ENCODE peak calls at places on chromosome 21, in five cellular contexts. One of them, this sample, is unnamed.

GRCh38 chr21:40680311-40680710 is 166.6 kb downstream of the DSCAM start:
- DNase-seq in GM23338: no peak
- DNase-seq in psoas muscle: no peak
- DNase-seq in body of pancreas: no peak
- DNase-seq in uterus: no peak
- DNase-seq in this sample: no peak

GRCh38 chr21:16978309-16978895 is 534.4 kb upstream of the CXADR start:
- DNase-seq in GM23338: no peak
- DNase-seq in psoas muscle: peak; percentile 24
- DNase-seq in body of pancreas: no peak
- DNase-seq in uterus: no peak
- DNase-seq in this sample: no peak

GRCh38 chr21:43871487-43871886 is 6.5 kb downstream of the AGPAT3 start:
- DNase-seq in GM23338: no peak
- DNase-seq in psoas muscle: no peak
- DNase-seq in body of pancreas: no peak
- DNase-seq in uterus: no peak
- DNase-seq in this sample: no peak

GRCh38 chr21:43886565-43886964 is 21.5 kb downstream of the AGPAT3 start:
- DNase-seq in GM23338: no peak
- DNase-seq in psoas muscle: no peak
- DNase-seq in body of pancreas: no peak
- DNase-seq in uterus: no peak
- DNase-seq in this sample: no peak

GRCh38 chr21:30831194-30831765 is 1.7 kb upstream of the KRTAP7-1 start:
- DNase-seq in GM23338: peak; percentile 85
- DNase-seq in psoas muscle: no peak
- DNase-seq in body of pancreas: peak; percentile 8
- DNase-seq in uterus: no peak
- DNase-seq in this sample: peak; percentile 71

GRCh38 chr21:39175154-39175553 is 8.1 kb downstream of the PSMG1 start:
- DNase-seq in GM23338: peak; percentile 34
- DNase-seq in psoas muscle: no peak
- DNase-seq in body of pancreas: no peak
- DNase-seq in uterus: no peak
- DNase-seq in this sample: no peak

GRCh38 chr21:33396966-33397365 is 6.2 kb upstream of the IFNGR2 start:
- DNase-seq in GM23338: no peak
- DNase-seq in psoas muscle: no peak
- DNase-seq in body of pancreas: no peak
- DNase-seq in uterus: no peak
- DNase-seq in this sample: no peak

GRCh38 chr21:14722841-14723483 is 176.8 kb upstream of the SAMSN1 start:
- DNase-seq in GM23338: peak; percentile 16
- DNase-seq in psoas muscle: no peak
- DNase-seq in body of pancreas: no peak
- DNase-seq in uterus: no peak
- DNase-seq in this sample: no peak

GRCh38 chr21:28761709-28762356 is 230.8 kb downstream of the LTN1 start:
- DNase-seq in GM23338: no peak
- DNase-seq in psoas muscle: no peak
- DNase-seq in body of pancreas: no peak
- DNase-seq in uterus: no peak
- DNase-seq in this sample: no peak

GRCh38 chr21:43302769-43303168 is 124.2 kb downstream of the SIK1 start:
- DNase-seq in GM23338: no peak
- DNase-seq in psoas muscle: peak; percentile 39
- DNase-seq in body of pancreas: no peak
- DNase-seq in uterus: no peak
- DNase-seq in this sample: no peak

GRCh38 chr21:9837946-9838801 is 683.2 kb upstream of the TPTE start:
- DNase-seq in GM23338: no peak
- DNase-seq in psoas muscle: peak; percentile 53
- DNase-seq in body of pancreas: no peak
- DNase-seq in uterus: no peak
- DNase-seq in this sample: peak; percentile 71

GRCh38 chr21:32476661-32477423 is 64.3 kb downstream of the EVA1C start:
- DNase-seq in GM23338: no peak
- DNase-seq in psoas muscle: no peak
- DNase-seq in body of pancreas: no peak
- DNase-seq in uterus: no peak
- DNase-seq in this sample: no peak

GRCh38 chr21:15309022-15309590 is 244.3 kb upstream of the NRIP1 start:
- DNase-seq in GM23338: no peak
- DNase-seq in psoas muscle: no peak
- DNase-seq in body of pancreas: no peak
- DNase-seq in uterus: no peak
- DNase-seq in this sample: no peak

GRCh38 chr21:16587671-16588379 is 858.0 kb downstream of the USP25 start:
- DNase-seq in GM23338: peak; percentile 20
- DNase-seq in psoas muscle: no peak
- DNase-seq in body of pancreas: peak; percentile 3
- DNase-seq in uterus: peak; percentile 73
- DNase-seq in this sample: no peak

GRCh38 chr21:32338209-32338921 is 39.7 kb downstream of the MRAP start:
- DNase-seq in GM23338: no peak
- DNase-seq in psoas muscle: no peak
- DNase-seq in body of pancreas: no peak
- DNase-seq in uterus: no peak
- DNase-seq in this sample: no peak

GRCh38 chr21:17658931-17659330 is 46.2 kb upstream of the BTG3 start:
- DNase-seq in GM23338: no peak
- DNase-seq in psoas muscle: no peak
- DNase-seq in body of pancreas: no peak
- DNase-seq in uterus: no peak
- DNase-seq in this sample: peak; percentile 29

GRCh38 chr21:46048926-46049889 is 48.7 kb upstream of the COL6A2 start:
- DNase-seq in GM23338: peak; percentile 46
- DNase-seq in psoas muscle: peak; percentile 95
- DNase-seq in body of pancreas: peak; percentile 70
- DNase-seq in uterus: peak; percentile 98
- DNase-seq in this sample: peak; percentile 88

GRCh38 chr21:43877936-43878575 is 13.0 kb downstream of the AGPAT3 start:
- DNase-seq in GM23338: no peak
- DNase-seq in psoas muscle: no peak
- DNase-seq in body of pancreas: no peak
- DNase-seq in uterus: no peak
- DNase-seq in this sample: no peak

GRCh38 chr21:29299906-29300546 is 1.3 kb downstream of the BACH1 start:
- DNase-seq in GM23338: peak; percentile 74
- DNase-seq in psoas muscle: peak; percentile 67
- DNase-seq in body of pancreas: peak; percentile 73
- DNase-seq in uterus: peak; percentile 31
- DNase-seq in this sample: peak; percentile 49

GRCh38 chr21:33261635-33262034 is 4.5 kb upstream of the IL10RB start:
- DNase-seq in GM23338: no peak
- DNase-seq in psoas muscle: no peak
- DNase-seq in body of pancreas: peak; percentile 64
- DNase-seq in uterus: no peak
- DNase-seq in this sample: peak; percentile 34

DNA sequence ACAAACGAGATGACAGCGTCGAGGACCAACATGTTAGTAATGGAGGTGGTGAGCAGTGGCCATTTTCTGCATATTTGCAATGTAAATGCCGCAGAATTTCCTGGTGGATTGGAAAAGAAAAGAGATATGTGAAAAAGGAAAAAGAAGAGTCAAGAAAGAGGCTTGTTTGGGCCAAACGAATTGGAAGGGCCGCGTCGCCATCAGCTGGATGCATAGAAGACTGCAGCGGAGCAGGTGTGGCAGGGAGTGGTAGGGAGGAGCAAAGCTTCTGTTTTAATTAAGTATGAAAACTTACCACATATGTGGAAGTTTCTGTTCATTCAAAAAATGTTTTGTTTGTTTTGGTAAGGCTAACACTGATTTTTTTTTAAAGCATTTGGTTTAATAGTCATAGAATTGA is 690.7 kb downstream of the NCAM2 start:
- DNase-seq in GM23338: peak; percentile 80
- DNase-seq in psoas muscle: peak; percentile 35
- DNase-seq in body of pancreas: no peak
- DNase-seq in uterus: no peak
- DNase-seq in this sample: peak; percentile 44
- TF ChIP-seq CTCF in GM23338: peak; percentile 74
- TF ChIP-seq CTCF in psoas muscle: peak; percentile 4
- TF ChIP-seq CTCF in body of pancreas: no peak
- TF ChIP-seq CTCF in uterus: no peak
- TF ChIP-seq CTCF in this sample: no peak

DNA sequence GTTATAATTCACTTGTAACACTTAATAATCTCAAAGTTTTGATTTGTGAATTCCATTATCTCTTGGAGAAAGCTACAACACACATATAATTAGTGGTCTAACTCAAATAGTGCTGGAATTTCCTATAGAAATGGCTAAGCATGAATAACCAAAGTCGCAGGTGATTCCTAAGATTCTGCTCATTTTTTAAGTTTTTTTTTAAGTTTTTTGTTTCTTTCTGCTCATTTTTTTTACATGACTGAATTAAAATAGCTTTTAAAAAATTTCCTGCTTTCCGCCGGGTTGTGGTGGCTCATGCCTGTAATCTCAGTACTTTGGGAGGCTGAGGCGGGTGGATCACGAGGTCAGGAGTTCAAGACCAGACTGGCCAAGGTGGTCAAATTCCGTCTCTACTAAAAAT is 90.4 kb downstream of the APP start:
- DNase-seq in GM23338: no peak
- DNase-seq in psoas muscle: no peak
- DNase-seq in body of pancreas: no peak
- DNase-seq in uterus: no peak
- DNase-seq in this sample: no peak
- H3K4me1 ChIP-seq in GM23338: peaks cover 69% of the 10 kb centered on the region
- H3K4me1 ChIP-seq in psoas muscle: no peaks in the 10 kb centered on the region
- H3K4me1 ChIP-seq in body of pancreas: no peaks in the 10 kb centered on the region
- H3K4me1 ChIP-seq in uterus: no peaks in the 10 kb centered on the region
- H3K4me1 ChIP-seq in this sample: no peaks in the 10 kb centered on the region

GRCh38 chr21:37527716-37528115 is 161.1 kb downstream of the DYRK1A start:
- DNase-seq in GM23338: no peak
- DNase-seq in psoas muscle: no peak
- DNase-seq in body of pancreas: no peak
- DNase-seq in uterus: no peak
- DNase-seq in this sample: no peak

GRCh38 chr21:37529649-37530048 is 163.1 kb downstream of the DYRK1A start:
- DNase-seq in GM23338: no peak
- DNase-seq in psoas muscle: no peak
- DNase-seq in body of pancreas: no peak
- DNase-seq in uterus: no peak
- DNase-seq in this sample: no peak

GRCh38 chr21:37527103-37527502 is 160.5 kb downstream of the DYRK1A start:
- DNase-seq in GM23338: no peak
- DNase-seq in psoas muscle: no peak
- DNase-seq in body of pancreas: no peak
- DNase-seq in uterus: no peak
- DNase-seq in this sample: no peak

GRCh38 chr21:37525810-37526209 is 159.2 kb downstream of the DYRK1A start:
- DNase-seq in GM23338: no peak
- DNase-seq in psoas muscle: no peak
- DNase-seq in body of pancreas: no peak
- DNase-seq in uterus: no peak
- DNase-seq in this sample: no peak

GRCh38 chr21:37528150-37528937 is 161.8 kb downstream of the DYRK1A start:
- DNase-seq in GM23338: peak; percentile 60
- DNase-seq in psoas muscle: no peak
- DNase-seq in body of pancreas: no peak
- DNase-seq in uterus: no peak
- DNase-seq in this sample: no peak
- TF ChIP-seq CTCF in GM23338: peak; percentile 36
- TF ChIP-seq CTCF in psoas muscle: no peak
- TF ChIP-seq CTCF in body of pancreas: no peak
- TF ChIP-seq CTCF in uterus: no peak
- TF ChIP-seq CTCF in this sample: no peak

GRCh38 chr21:44919111-44919912 is 1.4 kb downstream of the ITGB2 start:
- DNase-seq in GM23338: no peak
- DNase-seq in psoas muscle: peak; percentile 29
- DNase-seq in body of pancreas: peak; percentile 30
- DNase-seq in uterus: no peak
- DNase-seq in this sample: no peak
- H3K4me1 ChIP-seq in GM23338: peaks cover 6% of the 10 kb centered on the region
- H3K4me1 ChIP-seq in psoas muscle: no peaks in the 10 kb centered on the region
- H3K4me1 ChIP-seq in body of pancreas: no peaks in the 10 kb centered on the region
- H3K4me1 ChIP-seq in uterus: no peaks in the 10 kb centered on the region
- H3K4me1 ChIP-seq in this sample: no peaks in the 10 kb centered on the region

DNA sequence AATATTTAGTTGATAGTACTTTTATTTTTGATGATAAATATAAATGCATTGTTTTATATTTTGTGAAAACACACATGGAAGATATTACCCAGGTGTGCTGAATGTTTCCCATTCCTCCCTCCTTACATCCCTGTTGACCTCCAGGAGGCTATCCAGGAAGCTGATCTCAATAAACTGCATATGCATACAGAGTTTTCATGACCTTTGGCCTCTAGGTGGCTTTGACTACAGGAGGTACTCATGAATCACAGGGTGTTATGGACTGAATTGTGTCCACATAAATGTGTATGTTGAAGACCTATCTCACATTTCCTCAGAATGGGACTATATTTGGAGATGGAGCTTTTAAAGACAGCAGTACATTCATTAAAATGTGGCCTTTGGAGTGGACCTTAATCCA is 914.9 kb upstream of the NCAM2 start:
- DNase-seq in GM23338: no peak
- DNase-seq in psoas muscle: no peak
- DNase-seq in body of pancreas: no peak
- DNase-seq in uterus: no peak
- DNase-seq in this sample: no peak
- TF ChIP-seq CTCF in GM23338: no peak
- TF ChIP-seq CTCF in psoas muscle: no peak
- TF ChIP-seq CTCF in body of pancreas: no peak
- TF ChIP-seq CTCF in uterus: no peak
- TF ChIP-seq CTCF in this sample: no peak

GRCh38 chr21:42094811-42095210 is 23.7 kb downstream of the UMODL1 start:
- DNase-seq in GM23338: no peak
- DNase-seq in psoas muscle: no peak
- DNase-seq in body of pancreas: no peak
- DNase-seq in uterus: no peak
- DNase-seq in this sample: no peak
- H3K4me1 ChIP-seq in GM23338: peaks cover 7% of the 10 kb centered on the region
- H3K4me1 ChIP-seq in psoas muscle: no peaks in the 10 kb centered on the region
- H3K4me1 ChIP-seq in body of pancreas: no peaks in the 10 kb centered on the region
- H3K4me1 ChIP-seq in uterus: no peaks in the 10 kb centered on the region
- H3K4me1 ChIP-seq in this sample: no peaks in the 10 kb centered on the region

GRCh38 chr21:35437941-35438340 is 388.8 kb upstream of the RUNX1 start:
- DNase-seq in GM23338: no peak
- DNase-seq in psoas muscle: no peak
- DNase-seq in body of pancreas: no peak
- DNase-seq in uterus: no peak
- DNase-seq in this sample: no peak

GRCh38 chr21:35441868-35442582 is 392.9 kb upstream of the RUNX1 start:
- DNase-seq in GM23338: peak; percentile 22
- DNase-seq in psoas muscle: no peak
- DNase-seq in body of pancreas: no peak
- DNase-seq in uterus: no peak
- DNase-seq in this sample: no peak

GRCh38 chr21:35438643-35439404 is 389.7 kb upstream of the RUNX1 start:
- DNase-seq in GM23338: no peak
- DNase-seq in psoas muscle: no peak
- DNase-seq in body of pancreas: peak; percentile 19
- DNase-seq in uterus: no peak
- DNase-seq in this sample: no peak

DNA sequence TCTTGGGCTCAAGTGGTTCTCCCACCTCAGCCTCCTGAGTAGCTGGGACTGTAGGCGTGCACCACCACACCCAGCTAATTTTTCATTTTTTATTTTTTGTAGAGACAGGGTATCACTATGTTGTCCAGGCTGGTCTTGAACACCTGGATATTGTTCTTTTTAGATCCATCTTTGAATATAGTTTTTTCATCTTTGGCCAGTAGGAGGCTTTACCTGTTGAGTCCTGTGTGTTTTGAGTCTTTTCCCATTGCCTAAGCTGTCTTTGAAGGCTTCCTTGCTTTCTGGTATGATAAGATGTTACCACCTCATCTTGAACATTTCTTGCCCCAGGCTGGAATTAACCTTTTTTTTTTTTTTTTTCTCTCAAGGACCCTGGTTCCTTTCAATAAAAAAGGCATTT is 387.8 kb upstream of the RUNX1 start:
- DNase-seq in GM23338: peak; percentile 40
- DNase-seq in psoas muscle: no peak
- DNase-seq in body of pancreas: no peak
- DNase-seq in uterus: no peak
- DNase-seq in this sample: no peak
- TF ChIP-seq CTCF in GM23338: peak; percentile 22
- TF ChIP-seq CTCF in psoas muscle: no peak
- TF ChIP-seq CTCF in body of pancreas: no peak
- TF ChIP-seq CTCF in uterus: no peak
- TF ChIP-seq CTCF in this sample: no peak